ENCODE peak calls at places on chromosome 4, in four cellular contexts. R is A549, U is GM23338, F is HCT116. W is an unnamed sample.

GRCh38 chr4:16757080-16757521 is 141.3 kb downstream of the LDB2 start:
- DNase-seq in R (no peak), U (no peak), F (no peak), W (no peak)

GRCh38 chr4:150209140-150209829 is 131.0 kb downstream of the DCLK2 start:
- DNase-seq in U (peak; percentile 78), F (peak; percentile 49), R (peak; percentile 52), W (peak; percentile 10)

GRCh38 chr4:158535130-158535614 is 13.5 kb downstream of the RXFP1 start:
- DNase-seq in R (no peak), U (no peak), F (peak; percentile 4), W (no peak)

GRCh38 chr4:123977623-123978022 is 581.0 kb downstream of the SPRY1 start:
- DNase-seq in U (peak; percentile 10), F (no peak), R (no peak), W (no peak)

GRCh38 chr4:67933038-67933437 is 30.3 kb downstream of the TMPRSS11A start:
- DNase-seq in F (no peak), R (no peak), U (no peak), W (no peak)

GRCh38 chr4:32735856-32736590 is 2015.9 kb downstream of the PCDH7 start:
- DNase-seq in U (no peak), R (no peak), F (no peak), W (no peak)

GRCh38 chr4:135838889-135839288 is 1637.3 kb upstream of the PABPC4L start:
- DNase-seq in F (peak; percentile 2), R (peak; percentile 1), U (peak; percentile 40), W (no peak)

GRCh38 chr4:138492178-138492577 is 250.0 kb upstream of the SLC7A11 start:
- DNase-seq in R (no peak), F (no peak), U (no peak), W (peak; percentile 79)

GRCh38 chr4:146814736-146815135 is 130.9 kb downstream of the TTC29 start:
- DNase-seq in R (no peak), U (peak; percentile 54), F (no peak), W (no peak)

GRCh38 chr4:38757945-38758344 is 24.8 kb downstream of the TLR10 start:
- DNase-seq in U (peak; percentile 65), F (peak; percentile 61), R (no peak), W (no peak)

GRCh38 chr4:67871867-67872266 is 11.9 kb downstream of the TMPRSS11D start:
- DNase-seq in F (peak; percentile 37), U (peak; percentile 53), R (peak; percentile 3), W (no peak)

GRCh38 chr4:109009909-109010308 is 247.1 kb upstream of the ETNPPL start:
- DNase-seq in R (no peak), F (no peak), U (no peak), W (no peak)

GRCh38 chr4:38160487-38161207 is 200.4 kb downstream of the PTTG2 start:
- DNase-seq in U (peak; percentile 71), F (peak; percentile 88), R (peak; percentile 60), W (peak; percentile 78)

GRCh38 chr4:37891221-37892159 is 606 bp downstream of the TBC1D1 start:
- DNase-seq in F (no peak), R (peak; percentile 8), U (peak; percentile 75), W (peak; percentile 24)

GRCh38 chr4:152956650-152957436 is 20.7 kb downstream of the FHDC1 start:
- DNase-seq in F (no peak), U (no peak), R (no peak), W (no peak)

GRCh38 chr4:183716302-183716701 is 57.2 kb downstream of the TRAPPC11 start:
- DNase-seq in R (no peak), F (no peak), U (no peak), W (no peak)

GRCh38 chr4:121876976-121877773 is 6.9 kb upstream of the BBS7 start:
- DNase-seq in R (no peak), U (no peak), F (no peak), W (no peak)

GRCh38 chr4:73139245-73139644 is 69.7 kb upstream of the COX18 start:
- DNase-seq in R (no peak), U (no peak), F (no peak), W (no peak)

GRCh38 chr4:148007303-148007702 is 275.4 kb downstream of the ARHGAP10 start:
- DNase-seq in F (peak; percentile 72), U (no peak), R (peak; percentile 66), W (peak; percentile 49)

GRCh38 chr4:7805533-7806079 is 134.1 kb downstream of the AFAP1 start:
- DNase-seq in U (peak; percentile 68), F (no peak), R (peak; percentile 54), W (no peak)

GRCh38 chr4:73068496-73069337 is 799 bp downstream of the COX18 start:
- DNase-seq in F (no peak), R (no peak), U (peak; percentile 22), W (peak; percentile 42)

GRCh38 chr4:72418458-72418857 is 150.6 kb downstream of the ADAMTS3 start:
- DNase-seq in U (no peak), R (no peak), F (no peak), W (no peak)

GRCh38 chr4:8229341-8229975 is 30.4 kb downstream of the SH3TC1 start:
- DNase-seq in U (no peak), R (no peak), F (no peak), W (no peak)

GRCh38 chr4:1307951-1308735 is 18.5 kb downstream of the MAEA start:
- DNase-seq in F (no peak), R (no peak), U (no peak), W (no peak)

GRCh38 chr4:1305781-1306455 is 16.2 kb downstream of the MAEA start:
- DNase-seq in U (no peak), F (peak; percentile 33), R (no peak), W (no peak)

GRCh38 chr4:1310031-1310795 is 20.5 kb downstream of the MAEA start:
- DNase-seq in U (no peak), R (no peak), F (no peak), W (no peak)

GRCh38 chr4:1310796-1311715 is 21.4 kb downstream of the MAEA start:
- DNase-seq in U (no peak), F (no peak), R (no peak), W (no peak)

GRCh38 chr4:1309261-1310010 is 19.7 kb downstream of the MAEA start:
- DNase-seq in U (peak; percentile 98), R (no peak), F (no peak), W (no peak)
- TF ChIP-seq REST in U (peak; percentile 2), R (no peak), F (no peak), W (no peak)

DNA sequence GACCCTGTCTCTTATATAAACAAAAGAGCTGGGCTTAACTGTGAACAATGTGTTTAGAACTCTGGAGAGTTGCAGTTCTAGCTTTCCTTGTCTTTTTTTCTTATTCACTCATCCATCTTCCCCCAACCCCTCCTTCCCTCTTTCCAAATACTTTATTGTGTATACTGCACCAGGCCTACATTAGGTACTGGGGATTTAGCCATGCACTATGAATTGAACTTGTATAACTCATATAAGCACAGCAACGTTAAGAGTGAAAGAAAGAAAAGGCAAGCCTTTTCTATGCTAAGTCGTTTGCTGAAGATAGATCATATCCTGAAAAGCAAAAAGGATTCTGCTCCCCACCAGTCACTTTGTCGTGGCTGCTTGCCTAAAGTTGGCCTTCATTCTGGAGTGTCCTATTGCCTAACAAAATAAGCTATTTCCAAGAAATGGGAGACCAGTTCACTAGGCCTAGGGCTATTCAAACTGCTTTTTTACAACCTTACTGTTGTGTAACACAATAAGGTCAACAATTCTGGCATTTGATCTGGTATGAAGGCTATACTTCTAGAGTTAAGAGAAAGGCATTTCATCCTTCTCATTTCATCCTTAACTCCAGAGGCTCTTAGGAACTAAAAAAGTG is 32.2 kb downstream of the CCNI start:
- DNase-seq in U (no peak), F (no peak), R (no peak), W (no peak)
- TF ChIP-seq REST in U (no peak), F (no peak), R (no peak), W (no peak)

DNA sequence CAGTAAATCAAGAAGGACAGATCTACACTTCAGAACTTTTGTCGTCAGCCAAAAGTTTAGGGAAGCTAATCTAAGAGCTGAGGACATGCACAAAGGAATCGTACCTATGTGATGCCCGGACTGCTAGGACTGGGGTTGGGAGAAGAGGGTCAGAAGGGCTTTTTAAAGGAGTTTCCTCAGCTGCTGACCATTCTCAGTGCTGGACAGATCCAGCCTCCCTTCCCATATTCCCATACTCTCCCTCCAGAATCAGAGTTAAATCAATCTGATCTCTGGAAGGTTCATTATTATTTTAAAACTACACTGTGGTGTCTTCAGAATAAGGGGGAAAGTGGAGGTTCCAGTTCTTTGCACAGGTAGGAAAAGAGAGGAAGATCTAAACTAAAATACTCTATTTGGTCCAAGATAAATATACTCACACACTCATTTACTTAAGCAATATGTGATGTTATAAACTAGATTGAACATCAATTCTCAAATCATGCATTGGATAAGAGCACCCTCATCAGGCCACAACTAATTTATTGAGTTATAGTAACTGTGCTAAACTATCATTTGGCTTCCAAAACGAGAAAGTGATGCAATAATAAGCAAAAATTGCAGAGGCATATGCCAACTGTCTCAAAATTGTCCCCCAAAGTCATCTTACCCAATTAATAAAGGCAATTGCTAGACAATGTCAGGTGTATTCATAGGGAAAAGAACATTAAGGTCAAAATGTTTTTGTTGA is 124.7 kb downstream of the HNRNPD start:
- DNase-seq in R (no peak), U (no peak), F (no peak), W (no peak)
- TF ChIP-seq REST in R (no peak), U (peak; percentile 54), F (peak; percentile 29), W (peak; percentile 24)

GRCh38 chr4:22440999-22441398 is 74.9 kb downstream of the ADGRA3 start:
- DNase-seq in F (no peak), R (no peak), U (no peak), W (no peak)

GRCh38 chr4:22434895-22435294 is 81.0 kb downstream of the ADGRA3 start:
- DNase-seq in R (no peak), F (peak; percentile 13), U (peak; percentile 83), W (peak; percentile 8)

GRCh38 chr4:22439947-22440346 is 75.9 kb downstream of the ADGRA3 start:
- DNase-seq in F (no peak), U (no peak), R (no peak), W (no peak)

GRCh38 chr4:22430626-22431025 is 85.2 kb downstream of the ADGRA3 start:
- DNase-seq in F (no peak), R (no peak), U (no peak), W (no peak)

GRCh38 chr4:22435652-22436051 is 80.2 kb downstream of the ADGRA3 start:
- DNase-seq in U (no peak), F (no peak), R (no peak), W (no peak)
- TF ChIP-seq REST in U (no peak), F (no peak), R (no peak), W (no peak)

GRCh38 chr4:57254727-57255126 is 144.5 kb upstream of the IGFBP7 start:
- DNase-seq in F (no peak), U (no peak), R (no peak), W (no peak)
- TF ChIP-seq REST in F (no peak), U (no peak), R (no peak), W (no peak)